ENCODE peak calls at places on chromosomes 12 and 14, in nine cellular contexts. G is right atrium auricular region, I is body of pancreas, N is cardiac muscle cell, Z is keratinocyte, A is AG10803, Y is spleen, H is astrocyte of the spinal cord, P is esophagus squamous epithelium. J is an unnamed sample.

GRCh38 chr14:36579573-36580140 is 2.8 kb downstream of the NKX2-8 start:
- DNase-seq in G (no peak), I (no peak), N (no peak), Z (no peak), A (no peak), Y (no peak), H (no peak), P (no peak), J (no peak)

GRCh38 chr12:16608346-16608745 is 2.4 kb upstream of the LMO3 start:
- DNase-seq in G (no peak), I (no peak), N (no peak), Z (no peak), A (no peak), Y (no peak), H (no peak), P (no peak), J (no peak)

GRCh38 chr12:10540776-10541205 is 35.1 kb downstream of the EIF2S3B start:
- DNase-seq in G (no peak), I (no peak), N (no peak), Z (no peak), A (peak), Y (no peak), H (peak), P (no peak), J (peak)

GRCh38 chr14:93945070-93945399 is 17.9 kb downstream of the FAM181A start:
- DNase-seq in G (no peak), I (no peak), N (no peak), Z (no peak), A (no peak), Y (peak), H (no peak), P (no peak), J (no peak)

GRCh38 chr14:54877015-54877702 is 25.5 kb downstream of the GCH1 start:
- DNase-seq in G (no peak), I (no peak), N (peak), Z (no peak), A (peak), Y (no peak), H (no peak), P (no peak), J (no peak)

GRCh38 chr14:42110167-42110566 is 503.5 kb downstream of the LRFN5 start:
- DNase-seq in G (no peak), I (no peak), N (peak), Z (no peak), A (peak), Y (no peak), H (peak), P (no peak), J (peak)

GRCh38 chr14:86815341-86815740 is 1177.6 kb downstream of the GALC start:
- DNase-seq in G (no peak), I (no peak), N (no peak), Z (no peak), A (no peak), Y (no peak), H (no peak), P (no peak), J (no peak)

GRCh38 chr12:88946377-88946997 is 366.2 kb upstream of the KITLG start:
- DNase-seq in G (no peak), I (no peak), N (peak), Z (peak), A (peak), Y (no peak), H (peak), P (no peak), J (peak)

GRCh38 chr12:124424516-124424905 is 129.6 kb downstream of the RFLNA start:
- DNase-seq in G (no peak), I (no peak), N (no peak), Z (no peak), A (no peak), Y (no peak), H (no peak), P (no peak), J (no peak)

GRCh38 chr12:25320123-25321006 is 69.6 kb upstream of the KRAS start:
- DNase-seq in G (no peak), I (no peak), N (no peak), Z (no peak), A (peak), Y (no peak), H (peak), P (no peak), J (peak)

GRCh38 chr14:106460916-106461315 is 934.5 kb downstream of the TMEM121 start:
- DNase-seq in G (no peak), I (no peak), N (no peak), Z (no peak), A (no peak), Y (no peak), H (no peak), P (no peak), J (no peak)

GRCh38 chr14:94051115-94051514 is 25.0 kb downstream of the OTUB2 start:
- DNase-seq in G (peak), I (peak), N (peak), Z (no peak), A (peak), Y (peak), H (peak), P (no peak), J (no peak)

GRCh38 chr14:67934087-67934486 is 114.5 kb downstream of the RAD51B start:
- DNase-seq in G (no peak), I (peak), N (peak), Z (peak), A (peak), Y (no peak), H (peak), P (no peak), J (peak)

GRCh38 chr12:54413284-54414190 is 5.5 kb downstream of the ITGA5 start:
- DNase-seq in G (no peak), I (peak), N (peak), Z (no peak), A (peak), Y (peak), H (no peak), P (no peak), J (peak)

GRCh38 chr12:24947541-24948451 is 1.1 kb downstream of the BCAT1 start:
- DNase-seq in G (no peak), I (no peak), N (peak), Z (no peak), A (no peak), Y (no peak), H (peak), P (no peak), J (peak)

GRCh38 chr12:110117948-110118685 is 6.0 kb upstream of the IFT81 start:
- DNase-seq in G (no peak), I (no peak), N (no peak), Z (no peak), A (no peak), Y (no peak), H (no peak), P (no peak), J (no peak)

DNA sequence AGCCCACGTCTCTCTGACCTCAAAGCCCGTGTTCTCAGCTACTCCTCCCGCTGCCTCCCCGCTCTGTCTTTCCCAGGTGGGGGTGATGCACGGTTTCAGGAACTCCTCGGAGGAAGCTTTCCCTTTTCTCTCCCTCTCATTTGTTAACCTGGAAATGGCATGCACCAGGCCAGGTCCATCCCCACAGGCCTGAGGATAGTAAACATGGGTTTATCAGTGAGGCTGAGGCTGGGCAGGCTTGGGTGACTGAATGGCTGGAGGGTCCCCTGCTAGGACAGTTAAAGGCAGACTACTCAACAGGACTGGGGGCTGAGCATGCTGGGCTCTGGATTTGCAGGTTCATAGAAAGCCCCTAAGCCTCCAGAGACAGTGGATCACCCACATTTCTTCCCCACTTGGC is 7.6 kb downstream of the WSCD2 start:
- DNase-seq in G (no peak), I (no peak), N (no peak), Z (no peak), A (no peak), Y (no peak), H (no peak), P (no peak), J (no peak)
- TF ChIP-seq CTCF in G (no peak), I (no peak), N (no peak), Z (no peak), A (no peak), Y (no peak), H (no peak), P (no peak), J (no peak)

GRCh38 chr12:55715169-55715764 is 579 bp upstream of the BLOC1S1 start:
- DNase-seq in G (no peak), I (no peak), N (no peak), Z (no peak), A (no peak), Y (no peak), H (no peak), P (no peak), J (no peak)
- H3K4me3 ChIP-seq in G (peak), I (no peak), N (peak), Z (peak), A (peak), Y (peak), H (peak), P (peak), J (peak)

GRCh38 chr12:1517734-1518485 is 76.5 kb downstream of the FBXL14 start:
- DNase-seq in G (no peak), I (no peak), N (no peak), Z (no peak), A (no peak), Y (no peak), H (no peak), P (no peak), J (no peak)

GRCh38 chr12:1515428-1515827 is 79.0 kb downstream of the FBXL14 start:
- DNase-seq in G (no peak), I (no peak), N (no peak), Z (no peak), A (no peak), Y (no peak), H (no peak), P (no peak), J (no peak)

GRCh38 chr12:1518486-1518762 is 76.0 kb downstream of the FBXL14 start:
- DNase-seq in G (no peak), I (no peak), N (no peak), Z (no peak), A (no peak), Y (no peak), H (no peak), P (no peak), J (no peak)

GRCh38 chr12:1518763-1519516 is 75.4 kb downstream of the FBXL14 start:
- DNase-seq in G (no peak), I (no peak), N (peak), Z (peak), A (peak), Y (no peak), H (peak), P (no peak), J (no peak)

DNA sequence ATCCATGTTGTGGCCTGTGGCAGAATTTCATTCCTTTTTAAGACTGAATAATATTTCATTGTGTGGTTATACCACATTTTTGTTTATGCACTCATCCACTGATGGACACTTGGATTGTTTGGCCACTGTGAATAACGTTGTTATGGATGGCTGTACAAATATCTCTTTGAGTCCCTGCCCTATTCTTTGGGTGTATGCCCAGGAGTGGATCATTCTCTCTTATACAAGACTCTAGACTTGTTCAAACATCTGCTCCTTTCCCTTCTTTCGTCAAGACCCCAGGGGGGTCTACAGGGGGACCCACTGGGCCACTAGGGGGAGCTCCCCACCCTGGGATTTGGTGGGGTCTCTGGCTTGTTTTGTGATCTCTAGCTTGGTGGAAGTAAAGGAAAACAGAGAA is 77.4 kb downstream of the FBXL14 start:
- DNase-seq in G (no peak), I (no peak), N (peak), Z (peak), A (peak), Y (no peak), H (peak), P (no peak), J (no peak)
- TF ChIP-seq CTCF in G (peak), I (no peak), N (peak), Z (peak), A (peak), Y (no peak), H (peak), P (no peak), J (peak)

GRCh38 chr14:71416392-71416791 is 509.1 kb downstream of the PCNX1 start:
- DNase-seq in G (no peak), I (no peak), N (no peak), Z (peak), A (no peak), Y (no peak), H (peak), P (no peak), J (no peak)

GRCh38 chr14:71423481-71423880 is 508.7 kb upstream of the RGS6 start:
- DNase-seq in G (no peak), I (no peak), N (no peak), Z (no peak), A (no peak), Y (no peak), H (no peak), P (no peak), J (no peak)

GRCh38 chr14:71414631-71415403 is 507.6 kb downstream of the PCNX1 start:
- DNase-seq in G (no peak), I (no peak), N (no peak), Z (no peak), A (no peak), Y (no peak), H (peak), P (no peak), J (no peak)

GRCh38 chr14:71415404-71415690 is 508.1 kb downstream of the PCNX1 start:
- DNase-seq in G (no peak), I (no peak), N (peak), Z (no peak), A (peak), Y (no peak), H (peak), P (no peak), J (no peak)

GRCh38 chr14:71418591-71419245 is 511.5 kb downstream of the PCNX1 start:
- DNase-seq in G (no peak), I (no peak), N (no peak), Z (no peak), A (no peak), Y (no peak), H (no peak), P (no peak), J (no peak)
- H3K4me3 ChIP-seq in G (no peak), I (no peak), N (no peak), Z (no peak), A (no peak), Y (no peak), H (no peak), P (no peak), J (no peak)

DNA sequence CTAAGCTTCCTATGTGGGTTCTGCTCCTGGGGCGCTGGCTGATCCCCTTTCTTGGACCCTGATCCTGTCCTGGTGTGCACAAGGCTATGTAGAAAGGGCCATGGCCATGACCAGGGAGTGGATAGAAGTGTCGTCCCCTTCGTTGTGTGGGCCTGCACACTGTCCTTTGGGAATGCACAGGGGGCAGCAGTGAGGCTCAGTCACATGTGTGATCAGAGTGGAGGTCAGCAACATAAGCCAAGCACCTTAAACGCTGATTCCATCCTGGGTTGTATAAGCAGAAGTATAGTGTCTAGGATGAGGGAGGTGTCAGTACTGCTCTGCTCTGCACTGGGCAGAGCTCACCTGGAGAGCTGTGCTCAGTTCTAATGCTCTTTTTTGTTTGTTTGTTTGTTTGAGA is 48.4 kb downstream of the ESRRB start:
- DNase-seq in G (no peak), I (no peak), N (no peak), Z (no peak), A (no peak), Y (no peak), H (no peak), P (no peak), J (no peak)
- TF ChIP-seq CTCF in G (no peak), I (no peak), N (no peak), Z (peak), A (no peak), Y (no peak), H (no peak), P (no peak), J (no peak)

DNA sequence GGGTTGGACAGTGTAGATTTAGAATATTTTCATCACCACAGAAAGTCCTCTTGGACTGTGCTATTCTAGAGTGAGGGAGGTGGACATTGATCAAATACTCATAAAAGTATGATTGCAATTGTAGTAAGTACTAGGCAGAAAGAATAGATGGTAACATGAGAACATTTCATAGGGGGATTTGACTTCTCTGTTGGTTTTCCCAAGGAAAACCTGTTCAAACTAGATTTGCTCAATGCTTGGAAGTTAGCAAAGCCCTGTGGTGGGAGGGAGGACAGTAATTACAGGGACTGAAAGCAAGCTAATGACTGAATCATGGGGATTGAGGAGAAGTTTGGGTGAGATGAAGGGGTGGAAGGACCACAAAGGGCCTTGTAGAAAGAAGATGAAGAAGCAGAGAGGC is 24.4 kb upstream of the EID3 start:
- DNase-seq in G (no peak), I (no peak), N (no peak), Z (no peak), A (no peak), Y (no peak), H (no peak), P (no peak), J (no peak)
- H3K4me3 ChIP-seq in G (no peak), I (no peak), N (no peak), Z (no peak), A (no peak), Y (no peak), H (no peak), P (no peak), J (no peak)

GRCh38 chr12:46677749-46678148 is 148.0 kb downstream of the SLC38A4 start:
- DNase-seq in G (no peak), I (no peak), N (peak), Z (no peak), A (peak), Y (no peak), H (peak), P (no peak), J (no peak)
- TF ChIP-seq CTCF in G (peak), I (no peak), N (peak), Z (peak), A (peak), Y (no peak), H (peak), P (no peak), J (no peak)

DNA sequence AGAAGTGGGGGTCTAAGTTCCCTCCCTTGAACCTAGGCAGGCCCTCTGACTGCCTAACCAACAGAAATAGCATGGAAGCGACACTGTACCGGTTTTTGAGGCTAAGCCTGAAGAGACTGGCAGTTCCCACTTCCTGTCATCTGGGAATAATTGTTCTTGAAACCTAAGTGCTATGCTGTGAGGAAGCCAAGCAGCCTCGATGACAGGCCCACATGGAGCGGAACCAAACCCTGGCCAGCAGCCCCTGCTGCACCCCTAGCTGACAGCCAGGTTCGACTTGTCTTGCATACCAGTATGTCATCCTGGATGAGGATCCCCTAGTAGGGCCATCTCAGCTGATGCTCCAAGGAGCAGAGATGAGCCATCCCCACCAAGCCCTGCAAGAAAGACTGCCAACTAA is 6.4 kb upstream of the GPR68 start:
- DNase-seq in G (no peak), I (no peak), N (no peak), Z (no peak), A (peak), Y (no peak), H (no peak), P (no peak), J (no peak)
- H3K4me3 ChIP-seq in G (no peak), I (no peak), N (no peak), Z (no peak), A (no peak), Y (no peak), H (no peak), P (no peak), J (no peak)

DNA sequence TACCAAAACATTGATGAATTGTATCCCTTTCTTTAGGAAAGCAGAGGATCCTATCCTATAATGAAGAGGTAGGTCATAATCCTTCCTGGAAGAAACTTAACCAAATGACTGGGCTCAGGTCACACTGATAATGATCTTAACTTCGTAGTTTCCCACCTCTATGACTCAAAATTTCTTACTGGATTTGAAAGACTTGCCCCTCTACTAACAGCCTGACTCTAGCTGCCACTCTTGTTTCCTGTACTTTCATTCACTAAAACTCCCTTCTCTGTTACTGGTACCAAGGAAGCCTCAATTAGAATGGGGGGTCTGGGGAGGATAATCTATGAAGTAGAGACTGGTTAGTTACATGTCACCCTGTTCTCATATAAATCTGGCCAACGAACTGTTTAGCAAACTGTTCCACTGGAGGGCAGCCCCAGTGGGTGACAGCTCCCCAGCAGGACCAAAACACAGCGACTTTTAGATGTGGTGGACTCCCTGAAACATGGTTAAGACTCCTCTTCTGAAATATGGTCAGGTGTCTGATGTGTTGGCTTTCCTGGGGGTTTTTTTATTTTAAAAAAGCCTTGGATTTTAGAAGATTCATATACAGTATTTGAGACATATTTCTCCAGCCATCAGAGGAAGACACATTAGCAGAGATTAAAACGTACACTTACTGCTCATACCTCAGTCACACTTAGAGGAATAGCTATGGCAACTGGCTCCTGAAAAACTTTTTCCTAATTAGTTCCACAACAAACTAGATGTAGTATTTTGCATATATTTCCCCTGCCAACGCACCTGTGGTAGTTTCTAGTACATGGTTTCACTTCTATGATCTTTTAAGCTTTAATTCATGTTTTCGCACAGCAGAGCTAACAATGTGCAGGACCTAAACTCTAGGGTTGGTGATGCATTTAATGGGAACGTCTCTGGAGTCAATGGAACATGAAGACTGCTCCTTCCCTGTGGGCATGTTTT is 72.3 kb downstream of the ACADS start:
- DNase-seq in G (no peak), I (no peak), N (no peak), Z (no peak), A (no peak), Y (no peak), H (no peak), P (no peak), J (peak)
- TF ChIP-seq CTCF in G (no peak), I (no peak), N (no peak), Z (no peak), A (no peak), Y (no peak), H (no peak), P (no peak), J (no peak)

J was measured in GM12865.